ENCODE peak calls at places on chromosomes 11 and 22, in six cellular contexts. I, S, Q, H, O and A are unnamed samples.
A peak's percentile ranks its signal among the peaks of the same experiment; 100 is the strongest.

GRCh38 chr22:45069925-45070324 is 60.1 kb upstream of the PHF21B start:
- DNase-seq in S (no peak), H (no peak), Q (no peak), I (no peak), O (no peak), A (no peak)

GRCh38 chr11:29184939-29185890 is 831.6 kb downstream of the KCNA4 start:
- DNase-seq in H (no peak), O (no peak), Q (peak; percentile 27), S (peak; percentile 43), I (no peak), A (no peak)

GRCh38 chr11:71190551-71190950 is 61.8 kb downstream of the SHANK2 start:
- DNase-seq in Q (no peak), S (no peak), I (no peak), O (no peak), H (no peak), A (no peak)

GRCh38 chr11:119055901-119056300 is 1.1 kb downstream of the HYOU1 start:
- DNase-seq in I (no peak), H (no peak), O (no peak), S (peak; percentile 44), Q (no peak), A (no peak)

GRCh38 chr11:8745431-8745986 is 62.9 kb downstream of the RPL27A start:
- DNase-seq in Q (no peak), I (no peak), H (no peak), S (no peak), O (no peak), A (no peak)

GRCh38 chr11:108805030-108805429 is 140.2 kb downstream of the DDX10 start:
- DNase-seq in O (no peak), S (no peak), H (no peak), I (no peak), Q (no peak), A (no peak)

GRCh38 chr11:33172996-33173395 is 11.7 kb upstream of the CSTF3 start:
- DNase-seq in Q (no peak), I (no peak), H (no peak), S (no peak), O (no peak), A (no peak)

GRCh38 chr11:23973244-23973643 is 523.6 kb upstream of the LUZP2 start:
- DNase-seq in H (no peak), O (no peak), S (no peak), I (no peak), Q (no peak), A (no peak)

GRCh38 chr11:114496915-114497314 is 57.6 kb downstream of the REXO2 start:
- DNase-seq in O (no peak), S (no peak), Q (no peak), I (no peak), H (no peak), A (no peak)

GRCh38 chr11:12280838-12281565 is 96.4 kb upstream of the PARVA start:
- DNase-seq in H (no peak), Q (no peak), O (no peak), S (no peak), I (no peak), A (no peak)